ENCODE peak calls at places on chromosomes 2 and 18, in four cellular contexts. P is H1, A is IMR-90, C is H9. J is an unnamed sample.

GRCh38 chr2:157056200-157056676 is 201.3 kb upstream of the GALNT5 start:
- DNase-seq in P (no peak), A (peak; percentile 75), C (no peak), J (no peak)

GRCh38 chr2:225004531-225004930 is 37.7 kb downstream of the DOCK10 start:
- DNase-seq in P (no peak), A (peak; percentile 71), C (no peak), J (no peak)

GRCh38 chr18:48739266-48740067 is 200.6 kb downstream of the CTIF start:
- DNase-seq in P (no peak), A (no peak), C (no peak), J (peak; percentile 76)

GRCh38 chr18:41767960-41768359 is 187.1 kb upstream of the PIK3C3 start:
- DNase-seq in P (no peak), A (peak; percentile 48), C (no peak), J (no peak)

GRCh38 chr2:128293426-128293755 is 25.3 kb downstream of the HS6ST1 start:
- DNase-seq in P (no peak), A (no peak), C (no peak), J (no peak)

GRCh38 chr2:36329251-36329650 is 26.3 kb upstream of the CRIM1 start:
- DNase-seq in P (no peak), A (peak; percentile 36), C (no peak), J (no peak)

GRCh38 chr2:200305797-200306718 is at the start of gene SPATS2L:
- DNase-seq in P (peak; percentile 69), A (peak; percentile 86), C (peak; percentile 65), J (peak; percentile 59)

GRCh38 chr2:168758970-168759820 is 43.2 kb upstream of the NOSTRIN start:
- DNase-seq in P (no peak), A (peak; percentile 59), C (no peak), J (peak; percentile 76)

GRCh38 chr2:205047273-205047839 is 502.1 kb downstream of the PARD3B start:
- DNase-seq in P (peak; percentile 68), A (no peak), C (peak; percentile 77), J (no peak)

GRCh38 chr2:226360658-226361057 is 439.0 kb downstream of the IRS1 start:
- DNase-seq in P (no peak), A (no peak), C (no peak), J (no peak)

GRCh38 chr2:71548589-71549485 is 95.5 kb downstream of the DYSF start:
- DNase-seq in P (peak; percentile 88), A (peak; percentile 34), C (peak; percentile 76), J (peak; percentile 80)

GRCh38 chr18:45760443-45761036 is 36.6 kb downstream of the SLC14A1 start:
- DNase-seq in P (peak; percentile 63), A (peak; percentile 38), C (no peak), J (no peak)

GRCh38 chr18:61948196-61948800 is 55.5 kb upstream of the RNF152 start:
- DNase-seq in P (no peak), A (peak; percentile 59), C (no peak), J (no peak)

GRCh38 chr18:45136381-45137088 is 455.8 kb downstream of the SETBP1 start:
- DNase-seq in P (no peak), A (no peak), C (no peak), J (no peak)

GRCh38 chr2:166516712-166517303 is 22.8 kb upstream of the SCN7A start:
- DNase-seq in P (peak; percentile 45), A (peak; percentile 40), C (no peak), J (no peak)

GRCh38 chr2:240567872-240568677 is at the start of gene RNPEPL1:
- DNase-seq in P (peak; percentile 71), A (no peak), C (no peak), J (peak; percentile 65)

GRCh38 chr2:47034973-47035609 is 119.5 kb upstream of the MCFD2 start:
- DNase-seq in P (no peak), A (no peak), C (no peak), J (peak; percentile 50)

GRCh38 chr2:122384768-122385333 is 629.4 kb downstream of the TSN start:
- DNase-seq in P (no peak), A (no peak), C (no peak), J (no peak)

GRCh38 chr2:233440314-233440713 is 86.0 kb downstream of the DGKD start:
- DNase-seq in P (no peak), A (no peak), C (no peak), J (no peak)

GRCh38 chr2:70714141-70714905 is 53.7 kb downstream of the ADD2 start:
- DNase-seq in P (peak; percentile 43), A (no peak), C (peak; percentile 20), J (no peak)

GRCh38 chr2:209526541-209526940 is 102.7 kb downstream of the MAP2 start:
- DNase-seq in P (no peak), A (peak; percentile 7), C (no peak), J (no peak)

GRCh38 chr2:53765749-53766148 is 1.9 kb upstream of the CHAC2 start:
- DNase-seq in P (no peak), A (no peak), C (no peak), J (no peak)

GRCh38 chr2:237674731-237675276 is 47.4 kb downstream of the LRRFIP1 start:
- DNase-seq in P (peak; percentile 76), A (peak; percentile 75), C (peak; percentile 82), J (peak; percentile 73)

GRCh38 chr2:46471-47345 is at the start of gene FAM110C:
- DNase-seq in P (peak; percentile 83), A (no peak), C (peak; percentile 78), J (peak; percentile 28)

GRCh38 chr2:43311276-43311675 is 84.9 kb upstream of the ZFP36L2 start:
- DNase-seq in P (no peak), A (peak; percentile 81), C (no peak), J (no peak)

GRCh38 chr18:41600693-41601391 is 354.2 kb upstream of the PIK3C3 start:
- DNase-seq in P (no peak), A (no peak), C (no peak), J (no peak)

GRCh38 chr2:192315543-192315942 is 120.8 kb upstream of the TMEFF2 start:
- DNase-seq in P (no peak), A (no peak), C (no peak), J (no peak)

GRCh38 chr2:192314800-192315481 is 120.2 kb upstream of the TMEFF2 start:
- DNase-seq in P (no peak), A (no peak), C (no peak), J (no peak)

GRCh38 chr2:192313773-192314172 is 119.0 kb upstream of the TMEFF2 start:
- DNase-seq in P (no peak), A (no peak), C (no peak), J (no peak)
- H3K4ac ChIP-seq in P (no peak overlapping the region), A (no peak overlapping the region), C (no peak overlapping the region), J (no peak overlapping the region)

DNA sequence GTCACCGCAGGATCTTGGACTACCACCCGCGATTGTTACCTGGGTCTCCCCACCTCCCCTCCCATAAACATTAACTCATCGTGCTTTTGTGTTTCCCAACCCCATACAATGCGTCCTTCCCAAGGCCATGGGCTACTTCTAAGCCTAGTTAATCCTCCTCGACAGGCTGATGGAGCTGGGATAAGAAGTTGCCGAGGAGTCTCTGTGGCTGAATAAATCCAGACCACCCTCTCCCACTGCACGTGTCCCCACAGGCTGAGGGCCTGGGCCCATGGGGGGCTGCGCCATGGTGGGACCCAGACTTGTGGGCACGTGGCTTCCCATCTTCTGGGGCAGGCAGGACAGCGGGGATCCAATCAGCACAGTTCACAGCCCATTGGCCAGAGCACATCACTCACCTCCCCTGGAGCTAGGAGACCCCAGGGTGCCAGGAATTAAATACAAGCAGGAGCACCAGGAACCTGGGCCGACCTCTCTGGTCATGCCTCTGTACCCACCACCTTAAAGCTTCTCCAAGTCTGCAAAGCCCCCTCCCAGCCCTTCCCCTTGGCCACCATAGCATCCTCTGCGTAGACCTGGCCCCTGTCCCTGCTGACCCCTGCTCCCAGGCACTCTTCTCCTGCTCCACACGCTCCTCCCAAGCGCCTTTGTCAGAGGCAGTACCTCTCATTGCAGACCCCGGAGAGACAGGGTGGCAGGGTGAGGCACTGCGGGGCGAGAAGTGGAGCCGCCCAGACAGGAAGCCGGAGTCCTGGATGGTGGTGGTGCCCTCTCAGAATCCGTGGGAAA is 51.0 kb upstream of the ID2 start:
- DNase-seq in P (no peak), A (no peak), C (no peak), J (no peak)
- H2AK5ac ChIP-seq in P (no peak overlapping the region), A (peak overlapping the region; percentile 80), C (no peak overlapping the region), J (peak overlapping the region; percentile 70)

GRCh38 chr18:58668897-58669296 is 2.4 kb upstream of the MALT1 start:
- DNase-seq in P (no peak), A (peak; percentile 80), C (no peak), J (peak; percentile 8)

GRCh38 chr18:58669731-58670379 is 1.4 kb upstream of the MALT1 start:
- DNase-seq in P (peak; percentile 23), A (peak; percentile 68), C (no peak), J (no peak)

GRCh38 chr18:58670561-58671121 is 624 bp upstream of the MALT1 start:
- DNase-seq in P (no peak), A (peak; percentile 31), C (no peak), J (peak; percentile 78)

GRCh38 chr18:58671941-58672565 is 788 bp downstream of the MALT1 start:
- DNase-seq in P (no peak), A (peak; percentile 36), C (no peak), J (peak; percentile 37)

DNA sequence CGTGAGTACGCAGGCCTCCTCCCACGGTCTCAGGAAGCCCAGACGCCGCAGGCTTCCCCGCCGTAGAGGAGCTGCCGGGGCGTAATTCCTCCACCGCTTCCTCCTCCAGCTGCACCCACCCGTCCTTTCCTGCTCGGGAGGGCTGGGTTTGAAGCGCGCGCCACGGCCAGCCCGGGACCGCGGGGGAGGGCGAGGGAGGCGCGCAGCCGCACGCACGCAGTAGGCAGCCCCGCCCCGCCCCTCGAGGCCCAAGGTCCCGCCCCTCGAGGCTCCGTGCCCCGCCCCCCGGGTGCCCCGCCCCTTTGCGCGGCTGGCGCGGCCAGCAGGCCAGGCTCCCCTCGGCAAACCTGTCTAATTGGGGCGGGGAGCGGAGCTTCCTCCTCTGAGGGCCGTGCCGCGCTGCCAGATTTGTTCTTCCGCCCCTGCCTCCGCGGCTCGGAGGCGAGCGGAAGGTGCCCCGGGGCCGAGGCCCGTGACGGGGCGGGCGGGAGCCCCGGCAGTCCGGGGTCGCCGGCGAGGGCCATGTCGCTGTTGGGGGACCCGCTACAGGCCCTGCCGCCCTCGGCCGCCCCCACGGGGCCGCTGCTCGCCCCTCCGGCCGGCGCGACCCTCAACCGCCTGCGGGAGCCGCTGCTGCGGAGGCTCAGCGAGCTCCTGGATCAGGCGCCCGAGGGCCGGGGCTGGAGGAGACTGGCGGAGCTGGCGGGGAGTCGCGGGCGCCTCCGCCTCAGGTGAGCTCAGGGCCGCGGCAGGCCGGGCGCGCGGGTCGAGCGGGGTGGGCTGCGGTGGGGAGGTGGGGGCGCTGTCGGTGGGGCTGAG is at the start of gene MALT1:
- DNase-seq in P (peak; percentile 98), A (peak; percentile 85), C (peak; percentile 93), J (peak; percentile 94)
- H3K4ac ChIP-seq in P (peak within 1 kb of the TSS; percentile 13), A (peak within 1 kb of the TSS; percentile 59), C (no peak within 1 kb of the TSS), J (peak within 1 kb of the TSS; percentile 75)

GRCh38 chr2:181786371-181787228 is 104.9 kb upstream of the ITPRID2 start:
- DNase-seq in P (no peak), A (no peak), C (no peak), J (no peak)
- H2AK5ac ChIP-seq in P (no peak overlapping the region), A (peak overlapping the region; percentile 79), C (no peak overlapping the region), J (peak overlapping the region; percentile 80)

DNA sequence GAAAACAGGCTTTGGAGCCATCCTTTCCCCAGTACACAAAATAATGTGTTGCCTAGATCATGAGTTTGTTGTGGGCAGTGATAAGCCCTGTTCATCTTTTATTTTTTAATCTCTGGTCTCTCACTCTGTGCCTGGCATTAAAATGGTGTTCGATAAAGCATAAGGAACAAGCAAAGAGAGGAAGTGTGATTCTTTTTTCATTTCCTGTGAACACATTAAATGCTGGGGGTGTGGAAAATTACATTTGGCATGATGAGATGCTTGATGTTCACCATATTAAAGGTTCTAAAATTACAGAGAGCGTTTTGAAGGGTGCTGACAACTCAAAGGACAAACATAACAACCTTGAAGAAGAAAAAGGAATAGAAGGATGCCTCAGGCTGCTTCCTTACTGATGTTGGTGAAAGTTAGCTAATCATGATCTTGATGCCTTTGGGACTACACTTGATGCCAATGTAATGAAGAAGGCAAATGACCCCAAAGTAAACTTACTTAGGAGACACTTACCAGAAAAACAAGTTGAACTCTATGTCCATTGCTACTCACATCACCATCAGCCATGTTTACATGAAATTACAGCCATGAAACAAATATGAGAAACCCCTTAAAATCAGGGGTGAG is 33.0 kb downstream of the TMEFF2 start:
- DNase-seq in P (no peak), A (no peak), C (no peak), J (no peak)
- H3K4ac ChIP-seq in P (no peak overlapping the region), A (no peak overlapping the region), C (no peak overlapping the region), J (no peak overlapping the region)

J was measured in trophoblast cell.